ENCODE peak calls at places on chromosomes 5 and 9, in four cellular contexts. One of them, this sample, is unnamed.

GRCh38 chr9:101580076-101580475 is 14.7 kb downstream of the PPP3R2 start:
- DNase-seq in IMR-90: no peak
- DNase-seq in stomach: no peak
- DNase-seq in body of pancreas: no peak
- DNase-seq in this sample: no peak

GRCh38 chr5:180832638-180833068 is 28.4 kb downstream of the ZFP62 start:
- DNase-seq in body of pancreas: no peak
- DNase-seq in IMR-90: no peak
- DNase-seq in stomach: no peak
- DNase-seq in this sample: no peak

GRCh38 chr5:141850183-141850768 is 27.9 kb downstream of the PCDH1 start:
- DNase-seq in IMR-90: peak; percentile 17
- DNase-seq in stomach: no peak
- DNase-seq in body of pancreas: peak; percentile 62
- DNase-seq in this sample: no peak

GRCh38 chr9:35920004-35920658 is 10.8 kb downstream of the SPAAR start:
- DNase-seq in stomach: no peak
- DNase-seq in body of pancreas: no peak
- DNase-seq in IMR-90: no peak
- DNase-seq in this sample: no peak

GRCh38 chr5:407801-408268 is 35.1 kb upstream of the EXOC3 start:
- DNase-seq in IMR-90: no peak
- DNase-seq in stomach: peak; percentile 17
- DNase-seq in body of pancreas: no peak
- DNase-seq in this sample: no peak

GRCh38 chr5:178320281-178320855 is 87.8 kb upstream of the PHYKPL start:
- DNase-seq in stomach: no peak
- DNase-seq in body of pancreas: no peak
- DNase-seq in IMR-90: no peak
- DNase-seq in this sample: no peak

GRCh38 chr5:72510610-72511121 is 3.5 kb upstream of the ZNF366 start:
- DNase-seq in stomach: no peak
- DNase-seq in body of pancreas: no peak
- DNase-seq in IMR-90: peak; percentile 86
- DNase-seq in this sample: peak; percentile 70

GRCh38 chr9:95463145-95464060 is 53.4 kb downstream of the PTCH1 start:
- DNase-seq in IMR-90: no peak
- DNase-seq in stomach: no peak
- DNase-seq in body of pancreas: no peak
- DNase-seq in this sample: no peak

GRCh38 chr9:1208185-1208584 is 158.0 kb downstream of the DMRT2 start:
- DNase-seq in IMR-90: peak; percentile 60
- DNase-seq in body of pancreas: no peak
- DNase-seq in stomach: no peak
- DNase-seq in this sample: no peak

GRCh38 chr9:1875921-1876448 is 139.2 kb upstream of the SMARCA2 start:
- DNase-seq in stomach: no peak
- DNase-seq in body of pancreas: no peak
- DNase-seq in IMR-90: no peak
- DNase-seq in this sample: no peak

GRCh38 chr9:90894956-90895687 is 93.5 kb downstream of the SYK start:
- DNase-seq in stomach: no peak
- DNase-seq in body of pancreas: no peak
- DNase-seq in IMR-90: no peak
- DNase-seq in this sample: no peak

GRCh38 chr9:99000480-99001395 is 57.0 kb downstream of the COL15A1 start:
- DNase-seq in stomach: peak; percentile 52
- DNase-seq in body of pancreas: peak; percentile 61
- DNase-seq in IMR-90: peak; percentile 85
- DNase-seq in this sample: peak; percentile 44

GRCh38 chr5:40829748-40830305 is 5.2 kb downstream of the RPL37 start:
- DNase-seq in IMR-90: no peak
- DNase-seq in stomach: no peak
- DNase-seq in body of pancreas: no peak
- DNase-seq in this sample: no peak

GRCh38 chr5:40828690-40829661 is 6.0 kb downstream of the RPL37 start:
- DNase-seq in IMR-90: no peak
- DNase-seq in stomach: no peak
- DNase-seq in body of pancreas: no peak
- DNase-seq in this sample: no peak

GRCh38 chr5:40827479-40827977 is 7.5 kb downstream of the RPL37 start:
- DNase-seq in stomach: no peak
- DNase-seq in IMR-90: no peak
- DNase-seq in body of pancreas: no peak
- DNase-seq in this sample: no peak

GRCh38 chr5:40828021-40828631 is 6.9 kb downstream of the RPL37 start:
- DNase-seq in IMR-90: no peak
- DNase-seq in stomach: no peak
- DNase-seq in body of pancreas: no peak
- DNase-seq in this sample: no peak

GRCh38 chr5:40826778-40827478 is 8.1 kb downstream of the RPL37 start:
- DNase-seq in body of pancreas: no peak
- DNase-seq in IMR-90: no peak
- DNase-seq in stomach: no peak
- DNase-seq in this sample: no peak
- TF ChIP-seq POLR2A in body of pancreas: no peak
- TF ChIP-seq POLR2A in IMR-90: no peak
- TF ChIP-seq POLR2A in stomach: no peak
- TF ChIP-seq POLR2A in this sample: no peak

GRCh38 chr9:124771867-124772621 is 933 bp upstream of the NR6A1 start:
- DNase-seq in IMR-90: peak; percentile 68
- DNase-seq in body of pancreas: peak; percentile 80
- DNase-seq in stomach: peak; percentile 70
- DNase-seq in this sample: no peak
- H3K4me3 ChIP-seq in IMR-90: peak overlapping the region; percentile 58
- H3K4me3 ChIP-seq in body of pancreas: no peak overlapping the region
- H3K4me3 ChIP-seq in stomach: peak overlapping the region; percentile 83
- H3K4me3 ChIP-seq in this sample: peak overlapping the region; percentile 71

GRCh38 chr5:126776499-126777256 is at the start of gene LMNB1:
- DNase-seq in stomach: peak; percentile 94
- DNase-seq in IMR-90: peak; percentile 94
- DNase-seq in body of pancreas: peak; percentile 94
- DNase-seq in this sample: peak; percentile 87
- TF ChIP-seq POLR2A in stomach: no peak
- TF ChIP-seq POLR2A in IMR-90: peak; percentile 61
- TF ChIP-seq POLR2A in body of pancreas: peak; percentile 73
- TF ChIP-seq POLR2A in this sample: peak; percentile 64

DNA sequence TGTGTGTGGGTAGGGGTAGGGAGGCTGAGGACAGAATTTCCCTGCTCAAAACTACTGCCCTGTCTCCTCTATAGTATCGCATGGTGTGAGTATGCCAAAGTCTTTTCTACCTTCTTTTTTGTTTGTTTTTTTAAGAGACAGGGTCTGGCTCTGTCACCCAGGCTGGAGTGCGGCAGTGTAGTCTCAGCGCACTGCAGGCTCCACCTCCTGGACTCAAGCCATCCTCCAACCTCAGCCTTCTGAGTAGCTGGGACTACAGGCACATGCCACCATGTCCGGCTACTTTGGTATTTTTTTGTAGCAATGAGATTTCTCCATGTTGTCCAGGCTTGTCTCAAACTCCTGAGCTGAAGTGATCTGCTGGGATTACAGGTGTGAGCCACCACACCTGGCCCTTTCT is 2.5 kb downstream of the SRP19 start:
- DNase-seq in stomach: peak; percentile 60
- DNase-seq in IMR-90: no peak
- DNase-seq in body of pancreas: peak; percentile 81
- DNase-seq in this sample: no peak
- H3K4me3 ChIP-seq in stomach: no peak overlapping the region
- H3K4me3 ChIP-seq in IMR-90: no peak overlapping the region
- H3K4me3 ChIP-seq in body of pancreas: no peak overlapping the region
- H3K4me3 ChIP-seq in this sample: no peak overlapping the region

GRCh38 chr9:129641751-129642585 is at the start of gene ASB6:
- DNase-seq in stomach: peak; percentile 97
- DNase-seq in body of pancreas: peak; percentile 97
- DNase-seq in IMR-90: peak; percentile 96
- DNase-seq in this sample: peak; percentile 92
- TF ChIP-seq POLR2A in stomach: no peak
- TF ChIP-seq POLR2A in body of pancreas: peak; percentile 57
- TF ChIP-seq POLR2A in IMR-90: peak; percentile 85
- TF ChIP-seq POLR2A in this sample: peak; percentile 38

GRCh38 chr5:64502181-64502580 is 3.6 kb upstream of the RGS7BP start:
- DNase-seq in body of pancreas: no peak
- DNase-seq in IMR-90: no peak
- DNase-seq in stomach: no peak
- DNase-seq in this sample: no peak
- H3K4me3 ChIP-seq in body of pancreas: no peak overlapping the region
- H3K4me3 ChIP-seq in IMR-90: no peak overlapping the region
- H3K4me3 ChIP-seq in stomach: no peak overlapping the region
- H3K4me3 ChIP-seq in this sample: no peak overlapping the region

GRCh38 chr5:109571785-109572184 is 117.9 kb upstream of the MAN2A1 start:
- DNase-seq in IMR-90: no peak
- DNase-seq in body of pancreas: no peak
- DNase-seq in stomach: no peak
- DNase-seq in this sample: no peak

GRCh38 chr5:109575506-109575905 is 114.2 kb upstream of the MAN2A1 start:
- DNase-seq in body of pancreas: no peak
- DNase-seq in IMR-90: no peak
- DNase-seq in stomach: no peak
- DNase-seq in this sample: no peak

GRCh38 chr5:109567374-109568044 is 122.2 kb upstream of the MAN2A1 start:
- DNase-seq in IMR-90: peak; percentile 28
- DNase-seq in stomach: no peak
- DNase-seq in body of pancreas: no peak
- DNase-seq in this sample: no peak

GRCh38 chr5:109566361-109566760 is 123.4 kb upstream of the MAN2A1 start:
- DNase-seq in IMR-90: no peak
- DNase-seq in stomach: no peak
- DNase-seq in body of pancreas: no peak
- DNase-seq in this sample: no peak

DNA sequence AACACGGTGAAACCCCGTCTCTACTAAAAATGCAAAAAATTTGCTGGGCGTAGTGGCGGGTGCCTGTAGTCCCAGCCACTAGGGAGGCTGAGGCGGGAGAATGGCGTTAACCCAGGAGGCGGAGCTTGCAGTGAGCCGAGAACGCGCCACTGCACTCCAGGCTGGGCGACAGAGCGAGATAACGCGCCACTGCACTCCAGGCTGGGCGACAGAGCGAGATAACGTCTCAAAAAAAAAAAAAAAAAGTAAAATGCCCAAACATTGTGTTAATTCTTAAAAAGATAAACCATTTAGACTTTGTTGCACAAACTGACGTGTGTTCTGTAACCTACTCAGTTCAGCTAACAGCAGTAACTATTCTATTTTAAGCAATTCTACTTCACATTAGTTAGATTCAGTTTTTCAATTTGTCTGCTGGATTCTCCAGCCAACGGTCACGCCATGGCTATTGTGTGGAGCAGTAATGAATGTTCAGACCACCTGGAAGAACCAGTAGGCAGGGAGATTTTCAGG is 119.3 kb upstream of the MAN2A1 start:
- DNase-seq in IMR-90: no peak
- DNase-seq in body of pancreas: no peak
- DNase-seq in stomach: no peak
- DNase-seq in this sample: no peak
- TF ChIP-seq POLR2A in IMR-90: no peak
- TF ChIP-seq POLR2A in body of pancreas: no peak
- TF ChIP-seq POLR2A in stomach: no peak
- TF ChIP-seq POLR2A in this sample: no peak

GRCh38 chr9:135898634-135899407 is 8.5 kb downstream of the CAMSAP1 start:
- DNase-seq in stomach: no peak
- DNase-seq in IMR-90: peak; percentile 85
- DNase-seq in body of pancreas: no peak
- DNase-seq in this sample: no peak
- H3K4me3 ChIP-seq in stomach: no peak overlapping the region
- H3K4me3 ChIP-seq in IMR-90: no peak overlapping the region
- H3K4me3 ChIP-seq in body of pancreas: no peak overlapping the region
- H3K4me3 ChIP-seq in this sample: no peak overlapping the region

DNA sequence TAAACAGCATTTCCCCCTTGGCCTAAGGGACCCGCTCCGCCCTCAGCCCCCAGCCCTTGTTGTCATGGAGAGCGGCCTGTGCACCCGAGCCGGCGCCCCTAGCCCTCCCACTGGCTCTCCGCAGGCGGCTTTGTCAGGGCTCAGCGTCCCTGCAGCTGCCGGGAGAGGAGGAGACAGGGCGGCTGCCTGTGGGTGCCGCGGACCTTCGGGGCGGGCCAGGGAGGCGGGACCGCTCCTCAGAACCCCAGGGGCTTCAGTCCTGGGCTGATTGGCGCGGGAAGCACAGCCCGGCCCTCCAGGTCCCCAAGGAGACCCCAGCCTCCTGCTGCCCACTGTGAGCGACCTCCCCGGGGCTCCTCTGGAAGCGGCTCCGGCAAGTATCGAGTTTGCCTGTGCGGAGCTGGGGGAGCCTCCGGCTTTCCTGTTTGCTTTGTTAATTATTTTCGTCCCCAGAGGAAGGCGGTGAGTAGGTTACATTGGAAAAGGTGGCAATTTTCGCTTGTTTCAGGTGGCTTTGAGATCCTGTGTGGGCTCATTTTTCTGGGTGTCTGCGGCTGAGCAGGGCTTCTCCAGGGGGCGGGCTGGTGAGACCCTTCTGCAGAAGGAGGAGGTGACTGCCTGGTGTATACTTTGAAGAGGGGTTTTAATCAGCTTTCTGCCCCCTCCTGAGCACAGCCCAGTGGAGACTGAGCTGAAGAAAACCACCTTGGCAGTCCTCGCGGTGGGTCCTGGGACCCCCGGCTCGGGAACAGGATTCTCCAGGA is at the start of gene FGD3:
- DNase-seq in stomach: peak; percentile 43
- DNase-seq in IMR-90: no peak
- DNase-seq in body of pancreas: peak; percentile 48
- DNase-seq in this sample: no peak
- TF ChIP-seq POLR2A in stomach: no peak
- TF ChIP-seq POLR2A in IMR-90: no peak
- TF ChIP-seq POLR2A in body of pancreas: peak; percentile 7
- TF ChIP-seq POLR2A in this sample: no peak

GRCh38 chr5:140301136-140301535 is 1.8 kb downstream of the PFDN1 start:
- DNase-seq in stomach: no peak
- DNase-seq in IMR-90: no peak
- DNase-seq in body of pancreas: no peak
- DNase-seq in this sample: no peak
- H3K4me3 ChIP-seq in stomach: no peak overlapping the region
- H3K4me3 ChIP-seq in IMR-90: no peak overlapping the region
- H3K4me3 ChIP-seq in body of pancreas: no peak overlapping the region
- H3K4me3 ChIP-seq in this sample: no peak overlapping the region

This sample was measured in gastrocnemius medialis.